ENCODE peak calls at places on chromosomes 1 and 21, in ten cellular contexts. One of them, this sample, is unnamed. For H3K9me3, the result is how much of the 10 kb centered on the place peaks cover.

GRCh38 chr1:30783244-30783915 is 25.8 kb upstream of the LAPTM5 start:
- DNase-seq in body of pancreas: peak
- DNase-seq in adrenal gland: peak
- DNase-seq in upper lobe of left lung: peak
- DNase-seq in BE2C: no peak
- DNase-seq in hepatocyte: no peak
- DNase-seq in SJSA1: no peak
- DNase-seq in right atrium auricular region: no peak
- DNase-seq in A549: no peak
- DNase-seq in neuronal stem cell: no peak
- DNase-seq in this sample: no peak

GRCh38 chr1:22673486-22674409 is 20.7 kb downstream of the C1QB start:
- DNase-seq in neuronal stem cell: peak
- DNase-seq in upper lobe of left lung: no peak
- DNase-seq in A549: peak
- DNase-seq in SJSA1: no peak
- DNase-seq in body of pancreas: peak
- DNase-seq in hepatocyte: peak
- DNase-seq in adrenal gland: peak
- DNase-seq in BE2C: peak
- DNase-seq in right atrium auricular region: no peak
- DNase-seq in this sample: no peak

GRCh38 chr21:35291963-35292627 is 243.0 kb upstream of the RUNX1 start:
- DNase-seq in hepatocyte: no peak
- DNase-seq in body of pancreas: no peak
- DNase-seq in right atrium auricular region: no peak
- DNase-seq in neuronal stem cell: no peak
- DNase-seq in adrenal gland: no peak
- DNase-seq in upper lobe of left lung: no peak
- DNase-seq in BE2C: no peak
- DNase-seq in SJSA1: no peak
- DNase-seq in A549: no peak
- DNase-seq in this sample: no peak

GRCh38 chr1:53071915-53072314 is 9.9 kb downstream of the PODN start:
- DNase-seq in SJSA1: no peak
- DNase-seq in upper lobe of left lung: no peak
- DNase-seq in right atrium auricular region: no peak
- DNase-seq in neuronal stem cell: no peak
- DNase-seq in adrenal gland: no peak
- DNase-seq in A549: no peak
- DNase-seq in hepatocyte: no peak
- DNase-seq in body of pancreas: no peak
- DNase-seq in BE2C: no peak
- DNase-seq in this sample: no peak

GRCh38 chr1:174877208-174877673 is 122.5 kb upstream of the CACYBP start:
- DNase-seq in BE2C: no peak
- DNase-seq in hepatocyte: peak
- DNase-seq in A549: no peak
- DNase-seq in right atrium auricular region: no peak
- DNase-seq in neuronal stem cell: no peak
- DNase-seq in SJSA1: no peak
- DNase-seq in adrenal gland: no peak
- DNase-seq in upper lobe of left lung: no peak
- DNase-seq in body of pancreas: peak
- DNase-seq in this sample: no peak

GRCh38 chr1:235013512-235013911 is 115.1 kb downstream of the TOMM20 start:
- DNase-seq in SJSA1: no peak
- DNase-seq in right atrium auricular region: no peak
- DNase-seq in upper lobe of left lung: peak
- DNase-seq in body of pancreas: no peak
- DNase-seq in BE2C: no peak
- DNase-seq in hepatocyte: no peak
- DNase-seq in A549: no peak
- DNase-seq in adrenal gland: peak
- DNase-seq in neuronal stem cell: no peak
- DNase-seq in this sample: no peak

GRCh38 chr1:25771246-25772114 is 28.5 kb upstream of the SELENON start:
- DNase-seq in A549: no peak
- DNase-seq in BE2C: peak
- DNase-seq in SJSA1: no peak
- DNase-seq in right atrium auricular region: no peak
- DNase-seq in upper lobe of left lung: peak
- DNase-seq in adrenal gland: peak
- DNase-seq in neuronal stem cell: peak
- DNase-seq in body of pancreas: peak
- DNase-seq in hepatocyte: peak
- DNase-seq in this sample: no peak

GRCh38 chr1:231808990-231809389 is 182.4 kb downstream of the DISC1 start:
- DNase-seq in BE2C: no peak
- DNase-seq in hepatocyte: no peak
- DNase-seq in adrenal gland: no peak
- DNase-seq in A549: no peak
- DNase-seq in SJSA1: no peak
- DNase-seq in neuronal stem cell: no peak
- DNase-seq in upper lobe of left lung: peak
- DNase-seq in body of pancreas: no peak
- DNase-seq in right atrium auricular region: peak
- DNase-seq in this sample: no peak

GRCh38 chr21:42316891-42317290 is 1.7 kb upstream of the TFF3 start:
- DNase-seq in A549: no peak
- DNase-seq in SJSA1: peak
- DNase-seq in BE2C: no peak
- DNase-seq in neuronal stem cell: no peak
- DNase-seq in right atrium auricular region: peak
- DNase-seq in upper lobe of left lung: no peak
- DNase-seq in adrenal gland: no peak
- DNase-seq in hepatocyte: no peak
- DNase-seq in body of pancreas: no peak
- DNase-seq in this sample: no peak

GRCh38 chr1:187842406-187843165 is 1013.8 kb downstream of the PLA2G4A start:
- DNase-seq in SJSA1: no peak
- DNase-seq in hepatocyte: peak
- DNase-seq in adrenal gland: no peak
- DNase-seq in body of pancreas: no peak
- DNase-seq in right atrium auricular region: no peak
- DNase-seq in upper lobe of left lung: no peak
- DNase-seq in neuronal stem cell: no peak
- DNase-seq in BE2C: peak
- DNase-seq in A549: peak
- DNase-seq in this sample: no peak

GRCh38 chr1:76595024-76595423 is 272.3 kb upstream of the ST6GALNAC5 start:
- DNase-seq in neuronal stem cell: no peak
- DNase-seq in SJSA1: no peak
- DNase-seq in BE2C: no peak
- DNase-seq in right atrium auricular region: no peak
- DNase-seq in body of pancreas: no peak
- DNase-seq in hepatocyte: peak
- DNase-seq in adrenal gland: no peak
- DNase-seq in A549: peak
- DNase-seq in upper lobe of left lung: no peak
- DNase-seq in this sample: no peak

GRCh38 chr1:41525891-41526587 is 41.6 kb upstream of the EDN2 start:
- DNase-seq in body of pancreas: no peak
- DNase-seq in A549: no peak
- DNase-seq in neuronal stem cell: no peak
- DNase-seq in adrenal gland: no peak
- DNase-seq in upper lobe of left lung: no peak
- DNase-seq in SJSA1: no peak
- DNase-seq in hepatocyte: no peak
- DNase-seq in right atrium auricular region: no peak
- DNase-seq in BE2C: no peak
- DNase-seq in this sample: no peak

GRCh38 chr1:109255097-109255651 is 5.8 kb downstream of the CELSR2 start:
- DNase-seq in right atrium auricular region: no peak
- DNase-seq in BE2C: peak
- DNase-seq in body of pancreas: no peak
- DNase-seq in hepatocyte: no peak
- DNase-seq in upper lobe of left lung: no peak
- DNase-seq in neuronal stem cell: peak
- DNase-seq in adrenal gland: no peak
- DNase-seq in SJSA1: no peak
- DNase-seq in A549: no peak
- DNase-seq in this sample: no peak

GRCh38 chr1:218365600-218365999 is 20.5 kb downstream of the TGFB2 start:
- DNase-seq in BE2C: no peak
- DNase-seq in A549: no peak
- DNase-seq in upper lobe of left lung: peak
- DNase-seq in right atrium auricular region: no peak
- DNase-seq in hepatocyte: no peak
- DNase-seq in adrenal gland: no peak
- DNase-seq in body of pancreas: no peak
- DNase-seq in SJSA1: no peak
- DNase-seq in neuronal stem cell: no peak
- DNase-seq in this sample: no peak

GRCh38 chr1:243982451-243983018 is 68.5 kb upstream of the ZBTB18 start:
- DNase-seq in hepatocyte: no peak
- DNase-seq in BE2C: no peak
- DNase-seq in A549: no peak
- DNase-seq in SJSA1: peak
- DNase-seq in upper lobe of left lung: no peak
- DNase-seq in right atrium auricular region: no peak
- DNase-seq in neuronal stem cell: no peak
- DNase-seq in adrenal gland: no peak
- DNase-seq in body of pancreas: no peak
- DNase-seq in this sample: no peak

GRCh38 chr1:61887921-61888564 is 145.8 kb downstream of the PATJ start:
- DNase-seq in SJSA1: no peak
- DNase-seq in BE2C: peak
- DNase-seq in neuronal stem cell: no peak
- DNase-seq in right atrium auricular region: no peak
- DNase-seq in upper lobe of left lung: no peak
- DNase-seq in adrenal gland: peak
- DNase-seq in body of pancreas: no peak
- DNase-seq in hepatocyte: no peak
- DNase-seq in A549: no peak
- DNase-seq in this sample: no peak

GRCh38 chr1:155913969-155914757 is 3.0 kb upstream of the RIT1 start:
- DNase-seq in right atrium auricular region: no peak
- DNase-seq in upper lobe of left lung: no peak
- DNase-seq in BE2C: no peak
- DNase-seq in neuronal stem cell: no peak
- DNase-seq in hepatocyte: no peak
- DNase-seq in A549: no peak
- DNase-seq in body of pancreas: no peak
- DNase-seq in adrenal gland: no peak
- DNase-seq in SJSA1: no peak
- DNase-seq in this sample: no peak

GRCh38 chr1:4161271-4162006 is 261.4 kb upstream of the C1orf174 start:
- DNase-seq in BE2C: no peak
- DNase-seq in upper lobe of left lung: no peak
- DNase-seq in body of pancreas: no peak
- DNase-seq in A549: no peak
- DNase-seq in right atrium auricular region: no peak
- DNase-seq in hepatocyte: no peak
- DNase-seq in adrenal gland: no peak
- DNase-seq in neuronal stem cell: no peak
- DNase-seq in SJSA1: no peak
- DNase-seq in this sample: no peak
- H3K9me3 ChIP-seq in BE2C: under half
- H3K9me3 ChIP-seq in upper lobe of left lung: under half
- H3K9me3 ChIP-seq in body of pancreas: under half
- H3K9me3 ChIP-seq in A549: under half
- H3K9me3 ChIP-seq in right atrium auricular region: under half
- H3K9me3 ChIP-seq in hepatocyte: under half
- H3K9me3 ChIP-seq in adrenal gland: under half
- H3K9me3 ChIP-seq in neuronal stem cell: under half
- H3K9me3 ChIP-seq in SJSA1: under half
- H3K9me3 ChIP-seq in this sample: under half

GRCh38 chr21:15815285-15815684 is 85.5 kb downstream of the USP25 start:
- DNase-seq in hepatocyte: no peak
- DNase-seq in body of pancreas: no peak
- DNase-seq in neuronal stem cell: no peak
- DNase-seq in upper lobe of left lung: no peak
- DNase-seq in right atrium auricular region: no peak
- DNase-seq in SJSA1: no peak
- DNase-seq in BE2C: no peak
- DNase-seq in A549: no peak
- DNase-seq in adrenal gland: no peak
- DNase-seq in this sample: no peak
- H3K9me3 ChIP-seq in hepatocyte: under half
- H3K9me3 ChIP-seq in body of pancreas: under half
- H3K9me3 ChIP-seq in neuronal stem cell: under half
- H3K9me3 ChIP-seq in upper lobe of left lung: under half
- H3K9me3 ChIP-seq in right atrium auricular region: under half
- H3K9me3 ChIP-seq in SJSA1: under half
- H3K9me3 ChIP-seq in BE2C: under half
- H3K9me3 ChIP-seq in A549: under half
- H3K9me3 ChIP-seq in adrenal gland: under half
- H3K9me3 ChIP-seq in this sample: under half

GRCh38 chr1:114510235-114511047 is 562 bp downstream of the TRIM33 start:
- DNase-seq in upper lobe of left lung: peak
- DNase-seq in body of pancreas: peak
- DNase-seq in BE2C: peak
- DNase-seq in neuronal stem cell: peak
- DNase-seq in hepatocyte: peak
- DNase-seq in right atrium auricular region: no peak
- DNase-seq in adrenal gland: peak
- DNase-seq in A549: peak
- DNase-seq in SJSA1: peak
- DNase-seq in this sample: peak
- H3K9me3 ChIP-seq in upper lobe of left lung: under half
- H3K9me3 ChIP-seq in body of pancreas: under half
- H3K9me3 ChIP-seq in BE2C: under half
- H3K9me3 ChIP-seq in neuronal stem cell: under half
- H3K9me3 ChIP-seq in hepatocyte: under half
- H3K9me3 ChIP-seq in right atrium auricular region: under half
- H3K9me3 ChIP-seq in adrenal gland: under half
- H3K9me3 ChIP-seq in A549: under half
- H3K9me3 ChIP-seq in SJSA1: under half
- H3K9me3 ChIP-seq in this sample: under half

DNA sequence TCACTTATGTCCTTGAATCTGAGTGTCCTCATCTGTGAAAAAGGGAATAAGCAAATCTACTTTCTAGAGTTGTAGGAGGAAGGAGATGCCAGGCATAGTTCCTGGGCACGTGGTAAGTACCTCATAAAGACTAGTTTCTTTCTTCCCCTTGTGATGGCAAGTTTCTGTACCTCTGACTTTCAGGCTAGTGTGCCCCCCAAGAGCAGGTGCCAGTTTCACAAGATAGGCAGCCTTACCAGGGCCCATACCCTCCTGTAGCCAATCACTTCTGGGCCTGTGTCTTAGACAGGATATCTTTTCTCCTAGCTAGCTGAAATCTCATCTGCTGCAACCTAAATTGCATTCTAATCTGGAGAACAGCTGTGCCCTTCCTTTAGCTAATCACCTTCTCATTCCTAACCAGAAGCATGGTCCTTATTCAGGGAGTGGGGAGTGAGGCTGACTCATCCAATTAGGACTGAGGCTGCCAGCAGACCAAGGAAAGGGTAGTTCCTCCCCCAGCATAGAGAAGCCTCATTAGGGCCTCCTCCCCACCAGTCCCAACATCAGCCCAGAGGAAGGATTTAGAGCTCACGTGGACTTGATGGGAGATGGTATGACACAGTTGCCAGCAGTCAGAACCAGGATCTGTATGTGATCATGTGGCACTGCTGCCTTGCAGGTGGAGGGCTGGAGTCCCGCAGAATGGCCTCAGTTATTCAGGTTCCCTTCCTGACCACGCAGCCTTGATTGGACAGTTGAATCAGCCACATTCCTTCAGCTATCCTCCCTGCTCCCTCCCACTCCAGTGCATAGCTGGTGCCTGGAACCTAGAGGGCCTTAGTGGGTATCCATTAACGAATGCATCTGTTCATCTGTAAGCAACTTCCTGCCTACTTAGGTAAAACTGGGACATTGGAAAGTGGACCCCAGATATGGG is 7.9 kb downstream of the KLHDC8A start:
- DNase-seq in adrenal gland: no peak
- DNase-seq in upper lobe of left lung: no peak
- DNase-seq in hepatocyte: no peak
- DNase-seq in BE2C: peak
- DNase-seq in SJSA1: no peak
- DNase-seq in neuronal stem cell: no peak
- DNase-seq in A549: no peak
- DNase-seq in right atrium auricular region: no peak
- DNase-seq in body of pancreas: no peak
- DNase-seq in this sample: no peak
- H3K9me3 ChIP-seq in adrenal gland: under half
- H3K9me3 ChIP-seq in upper lobe of left lung: under half
- H3K9me3 ChIP-seq in hepatocyte: under half
- H3K9me3 ChIP-seq in BE2C: under half
- H3K9me3 ChIP-seq in SJSA1: under half
- H3K9me3 ChIP-seq in neuronal stem cell: under half
- H3K9me3 ChIP-seq in A549: under half
- H3K9me3 ChIP-seq in right atrium auricular region: under half
- H3K9me3 ChIP-seq in body of pancreas: under half
- H3K9me3 ChIP-seq in this sample: under half

This sample was measured in T-helper 17 cell.